ENCODE peak calls at places on chromosomes 3 and 15, in eight cellular contexts. One of them, this sample, is unnamed.

GRCh38 chr3:171542976-171543375 is 82.8 kb upstream of the TNIK start:
- DNase-seq in HCT116: no peak
- DNase-seq in GM06990: no peak
- DNase-seq in coronary artery: no peak
- DNase-seq in ovary: no peak
- DNase-seq in RWPE1: no peak
- DNase-seq in GM20000: no peak
- DNase-seq in BJ: no peak
- DNase-seq in this sample: no peak

GRCh38 chr15:34085746-34086145 is 15.9 kb downstream of the EMC7 start:
- DNase-seq in HCT116: no peak
- DNase-seq in GM06990: no peak
- DNase-seq in coronary artery: no peak
- DNase-seq in ovary: no peak
- DNase-seq in RWPE1: no peak
- DNase-seq in GM20000: no peak
- DNase-seq in BJ: no peak
- DNase-seq in this sample: no peak

GRCh38 chr15:36527512-36528162 is 51.8 kb upstream of the CDIN1 start:
- DNase-seq in HCT116: no peak
- DNase-seq in GM06990: no peak
- DNase-seq in coronary artery: no peak
- DNase-seq in ovary: no peak
- DNase-seq in RWPE1: peak
- DNase-seq in GM20000: no peak
- DNase-seq in BJ: no peak
- DNase-seq in this sample: no peak

GRCh38 chr3:12974316-12974715 is 98.9 kb downstream of the IQSEC1 start:
- DNase-seq in HCT116: no peak
- DNase-seq in GM06990: no peak
- DNase-seq in coronary artery: no peak
- DNase-seq in ovary: no peak
- DNase-seq in RWPE1: no peak
- DNase-seq in GM20000: no peak
- DNase-seq in BJ: no peak
- DNase-seq in this sample: no peak

GRCh38 chr15:31312220-31312619 is 14.4 kb upstream of the KLF13 start:
- DNase-seq in HCT116: no peak
- DNase-seq in GM06990: no peak
- DNase-seq in coronary artery: no peak
- DNase-seq in ovary: no peak
- DNase-seq in RWPE1: no peak
- DNase-seq in GM20000: no peak
- DNase-seq in BJ: no peak
- DNase-seq in this sample: peak

GRCh38 chr3:61944736-61945135 is 383.4 kb downstream of the PTPRG start:
- DNase-seq in HCT116: no peak
- DNase-seq in GM06990: no peak
- DNase-seq in coronary artery: no peak
- DNase-seq in ovary: no peak
- DNase-seq in RWPE1: no peak
- DNase-seq in GM20000: no peak
- DNase-seq in BJ: no peak
- DNase-seq in this sample: no peak

GRCh38 chr3:138947303-138948121 is 495 bp downstream of the FOXL2NB start:
- DNase-seq in HCT116: no peak
- DNase-seq in GM06990: no peak
- DNase-seq in coronary artery: peak
- DNase-seq in ovary: no peak
- DNase-seq in RWPE1: no peak
- DNase-seq in GM20000: no peak
- DNase-seq in BJ: no peak
- DNase-seq in this sample: no peak

GRCh38 chr15:43150171-43150929 is 17.0 kb downstream of the TMEM62 start:
- DNase-seq in HCT116: no peak
- DNase-seq in GM06990: no peak
- DNase-seq in coronary artery: no peak
- DNase-seq in ovary: no peak
- DNase-seq in RWPE1: peak
- DNase-seq in GM20000: no peak
- DNase-seq in BJ: peak
- DNase-seq in this sample: no peak

GRCh38 chr15:47991376-47991775 is 129.4 kb upstream of the SLC24A5 start:
- DNase-seq in HCT116: no peak
- DNase-seq in GM06990: no peak
- DNase-seq in coronary artery: no peak
- DNase-seq in ovary: no peak
- DNase-seq in RWPE1: no peak
- DNase-seq in GM20000: no peak
- DNase-seq in BJ: no peak
- DNase-seq in this sample: no peak

GRCh38 chr3:120404876-120405275 is 45.9 kb downstream of the FSTL1 start:
- DNase-seq in HCT116: no peak
- DNase-seq in GM06990: no peak
- DNase-seq in coronary artery: no peak
- DNase-seq in ovary: no peak
- DNase-seq in RWPE1: no peak
- DNase-seq in GM20000: no peak
- DNase-seq in BJ: no peak
- DNase-seq in this sample: no peak

GRCh38 chr3:49134471-49135265 is 1.8 kb upstream of the LAMB2 start:
- DNase-seq in HCT116: peak
- DNase-seq in GM06990: no peak
- DNase-seq in coronary artery: peak
- DNase-seq in ovary: no peak
- DNase-seq in RWPE1: no peak
- DNase-seq in GM20000: no peak
- DNase-seq in BJ: no peak
- DNase-seq in this sample: no peak

GRCh38 chr3:105139851-105140560 is 226.7 kb upstream of the ALCAM start:
- DNase-seq in HCT116: no peak
- DNase-seq in GM06990: no peak
- DNase-seq in coronary artery: no peak
- DNase-seq in ovary: no peak
- DNase-seq in RWPE1: no peak
- DNase-seq in GM20000: no peak
- DNase-seq in BJ: no peak
- DNase-seq in this sample: no peak

GRCh38 chr3:189331002-189331418 is 159.2 kb downstream of the TPRG1 start:
- DNase-seq in HCT116: no peak
- DNase-seq in GM06990: no peak
- DNase-seq in coronary artery: no peak
- DNase-seq in ovary: no peak
- DNase-seq in RWPE1: no peak
- DNase-seq in GM20000: no peak
- DNase-seq in BJ: no peak
- DNase-seq in this sample: no peak

GRCh38 chr3:8450618-8451017 is 51.0 kb upstream of the LMCD1 start:
- DNase-seq in HCT116: no peak
- DNase-seq in GM06990: no peak
- DNase-seq in coronary artery: no peak
- DNase-seq in ovary: no peak
- DNase-seq in RWPE1: no peak
- DNase-seq in GM20000: no peak
- DNase-seq in BJ: no peak
- DNase-seq in this sample: no peak
- TF ChIP-seq CTCF in HCT116: no peak
- TF ChIP-seq CTCF in GM06990: no peak
- TF ChIP-seq CTCF in coronary artery: no peak
- TF ChIP-seq CTCF in ovary: no peak
- TF ChIP-seq CTCF in RWPE1: no peak
- TF ChIP-seq CTCF in GM20000: no peak
- TF ChIP-seq CTCF in BJ: no peak
- TF ChIP-seq CTCF in this sample: peak

GRCh38 chr3:28703858-28704257 is 355.2 kb upstream of the AZI2 start:
- DNase-seq in HCT116: no peak
- DNase-seq in GM06990: no peak
- DNase-seq in coronary artery: no peak
- DNase-seq in ovary: no peak
- DNase-seq in RWPE1: no peak
- DNase-seq in GM20000: no peak
- DNase-seq in BJ: no peak
- DNase-seq in this sample: no peak

GRCh38 chr3:28699283-28699682 is 350.7 kb upstream of the AZI2 start:
- DNase-seq in HCT116: no peak
- DNase-seq in GM06990: no peak
- DNase-seq in coronary artery: no peak
- DNase-seq in ovary: no peak
- DNase-seq in RWPE1: peak
- DNase-seq in GM20000: no peak
- DNase-seq in BJ: no peak
- DNase-seq in this sample: no peak

GRCh38 chr3:28698706-28699105 is 350.1 kb upstream of the AZI2 start:
- DNase-seq in HCT116: no peak
- DNase-seq in GM06990: no peak
- DNase-seq in coronary artery: no peak
- DNase-seq in ovary: no peak
- DNase-seq in RWPE1: no peak
- DNase-seq in GM20000: no peak
- DNase-seq in BJ: no peak
- DNase-seq in this sample: no peak

DNA sequence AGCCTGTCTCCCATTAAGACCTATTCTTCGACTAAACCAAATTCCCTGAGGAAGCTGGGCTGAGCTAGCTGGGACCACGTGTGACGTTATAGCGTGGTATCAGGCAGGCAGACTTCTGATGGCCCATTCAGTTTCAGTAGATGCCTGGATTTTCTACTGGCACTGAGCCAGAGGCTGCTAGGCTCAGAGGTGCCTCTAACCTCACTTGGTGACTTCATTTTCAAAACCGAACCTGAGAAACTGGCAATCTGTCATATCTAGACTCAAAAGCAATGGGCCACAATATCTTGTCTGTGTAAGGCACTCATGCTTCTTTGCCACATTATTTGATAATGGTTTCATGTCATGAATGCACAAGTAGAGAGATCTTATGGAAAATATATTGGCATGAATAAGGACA is 352.1 kb upstream of the AZI2 start:
- DNase-seq in HCT116: no peak
- DNase-seq in GM06990: no peak
- DNase-seq in coronary artery: no peak
- DNase-seq in ovary: no peak
- DNase-seq in RWPE1: no peak
- DNase-seq in GM20000: no peak
- DNase-seq in BJ: no peak
- DNase-seq in this sample: no peak
- TF ChIP-seq CTCF in HCT116: no peak
- TF ChIP-seq CTCF in GM06990: no peak
- TF ChIP-seq CTCF in coronary artery: no peak
- TF ChIP-seq CTCF in ovary: no peak
- TF ChIP-seq CTCF in RWPE1: no peak
- TF ChIP-seq CTCF in GM20000: no peak
- TF ChIP-seq CTCF in BJ: no peak
- TF ChIP-seq CTCF in this sample: no peak

DNA sequence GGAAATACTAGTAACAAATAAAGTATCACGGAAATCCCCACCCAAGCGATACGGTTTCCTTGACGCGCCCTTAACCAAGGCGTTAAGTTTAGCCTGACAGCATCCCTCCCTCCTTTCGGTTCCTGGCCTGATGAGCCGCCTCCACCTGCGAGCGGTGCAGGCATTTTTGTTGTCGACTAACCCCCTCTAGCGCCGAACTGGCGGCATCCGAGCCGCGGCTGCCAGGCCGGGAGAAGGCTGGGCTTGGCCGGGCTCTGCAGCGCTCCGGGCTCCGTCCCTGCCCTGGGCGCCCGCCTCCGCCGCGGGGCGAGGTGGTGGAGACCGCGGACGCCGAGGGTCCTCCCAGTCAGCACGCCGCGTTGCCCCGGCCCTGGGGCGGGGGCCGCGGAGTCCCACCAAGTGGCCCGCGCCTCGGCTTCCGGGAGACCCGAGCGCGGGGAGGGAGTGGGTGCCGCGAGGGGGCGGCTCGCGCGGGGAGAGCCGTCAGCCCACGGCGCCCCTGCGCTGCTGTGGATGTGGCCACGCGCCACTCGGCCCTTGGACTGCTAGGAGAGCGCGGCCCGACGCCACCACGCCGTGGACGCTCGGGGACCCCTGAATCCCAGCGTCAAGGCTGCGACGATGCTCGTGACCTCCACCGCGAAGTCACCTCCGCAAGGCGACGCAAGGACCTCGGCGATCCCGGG is 1.1 kb upstream of the EPHA6 start:
- DNase-seq in HCT116: no peak
- DNase-seq in GM06990: peak
- DNase-seq in coronary artery: no peak
- DNase-seq in ovary: peak
- DNase-seq in RWPE1: peak
- DNase-seq in GM20000: peak
- DNase-seq in BJ: no peak
- DNase-seq in this sample: peak
- TF ChIP-seq CTCF in HCT116: no peak
- TF ChIP-seq CTCF in GM06990: peak
- TF ChIP-seq CTCF in coronary artery: peak
- TF ChIP-seq CTCF in ovary: no peak
- TF ChIP-seq CTCF in RWPE1: peak
- TF ChIP-seq CTCF in GM20000: peak
- TF ChIP-seq CTCF in BJ: peak
- TF ChIP-seq CTCF in this sample: peak

GRCh38 chr3:31687020-31687802 is 154.5 kb downstream of the STT3B start:
- DNase-seq in HCT116: no peak
- DNase-seq in GM06990: no peak
- DNase-seq in coronary artery: no peak
- DNase-seq in ovary: no peak
- DNase-seq in RWPE1: no peak
- DNase-seq in GM20000: no peak
- DNase-seq in BJ: no peak
- DNase-seq in this sample: no peak
- TF ChIP-seq CTCF in HCT116: peak
- TF ChIP-seq CTCF in GM06990: peak
- TF ChIP-seq CTCF in coronary artery: no peak
- TF ChIP-seq CTCF in ovary: no peak
- TF ChIP-seq CTCF in RWPE1: no peak
- TF ChIP-seq CTCF in GM20000: no peak
- TF ChIP-seq CTCF in BJ: no peak
- TF ChIP-seq CTCF in this sample: peak

This sample was measured in osteocyte.